ENCODE peak calls at places on chromosomes 4 and X, in ten cellular contexts. N is tibial artery; C is Daoy; V is left cardiac atrium; D is neural progenitor cell; Y is stimulated activated CD8-positive, alpha-beta memory T cell treated with anti-CD3 and anti-CD28 coated beads, Interleukin-15, amount 100 ng/mL, for 4 hours; I is activated CD4-positive, alpha-beta T cell treated with anti-CD3 and anti-CD28 coated beads, Interleukin-2, amount 10 ng/mL, durations not matched to agents 24 days and 14 days; P is adrenal gland; X is naive thymus-derived CD4-positive, alpha-beta T cell; M is glutamatergic neuron. K is an unnamed sample.

GRCh38 chrX:149453911-149454820 is 50.9 kb downstream of the IDS start:
- DNase-seq in Y (no peak), I (no peak), D (no peak), X (no peak), V (no peak), P (no peak), N (no peak), M (no peak), C (no peak), K (no peak)

GRCh38 chrX:149717803-149718202 is 5.9 kb downstream of the MAGEA11 start:
- DNase-seq in Y (no peak), V (no peak), M (no peak), P (no peak), D (no peak), X (no peak), N (no peak), I (no peak), C (no peak), K (no peak)

GRCh38 chr4:158996669-158997074 is 106.2 kb upstream of the RAPGEF2 start:
- DNase-seq in D (no peak), M (no peak), Y (no peak), N (no peak), P (peak), V (no peak), I (no peak), X (no peak), C (peak), K (no peak)

GRCh38 chr4:76430519-76431388 is 4.3 kb upstream of the SHROOM3 start:
- DNase-seq in X (peak), C (peak), Y (no peak), D (peak), P (no peak), M (no peak), I (peak), V (no peak), N (no peak), K (no peak)

GRCh38 chr4:143586080-143586479 is 72.6 kb downstream of the SMARCA5 start:
- DNase-seq in N (no peak), M (no peak), D (no peak), C (no peak), X (no peak), I (no peak), V (no peak), Y (no peak), P (no peak), K (no peak)

GRCh38 chr4:109649872-109650271 is 53.4 kb downstream of the CASP6 start:
- DNase-seq in P (no peak), C (no peak), X (no peak), Y (no peak), N (no peak), V (no peak), I (peak), M (no peak), D (no peak), K (no peak)

GRCh38 chrX:145213504-145213903 is 33.8 kb upstream of the SPANXN1 start:
- DNase-seq in D (peak), Y (no peak), C (peak), I (no peak), N (no peak), P (peak), X (no peak), M (peak), V (no peak), K (no peak)

GRCh38 chrX:45592067-45592466 is 391.4 kb upstream of the DIPK2B start:
- DNase-seq in Y (no peak), D (no peak), X (no peak), M (no peak), I (no peak), C (no peak), V (no peak), P (no peak), N (no peak), K (no peak)

GRCh38 chr4:15893967-15894366 is 44.6 kb downstream of the FGFBP1 start:
- DNase-seq in V (no peak), I (no peak), P (no peak), M (no peak), C (peak), Y (no peak), D (no peak), N (no peak), X (no peak), K (no peak)

GRCh38 chr4:58261526-58261925 is 1151.3 kb upstream of the IGFBP7 start:
- DNase-seq in N (no peak), M (no peak), Y (no peak), I (no peak), C (no peak), D (no peak), X (no peak), V (no peak), P (no peak), K (no peak)

GRCh38 chr4:67332627-67333026 is 212.7 kb downstream of the CENPC start:
- DNase-seq in C (peak), N (no peak), I (no peak), V (no peak), D (peak), X (no peak), Y (no peak), P (no peak), M (peak), K (no peak)

GRCh38 chr4:99790796-99791617 is 25.6 kb upstream of the DAPP1 start:
- DNase-seq in P (no peak), N (no peak), D (no peak), V (no peak), Y (no peak), M (no peak), C (no peak), I (no peak), X (no peak), K (no peak)

GRCh38 chrX:28586891-28587635 is at the start of gene IL1RAPL1:
- DNase-seq in M (no peak), N (no peak), C (no peak), I (no peak), D (peak), Y (no peak), X (no peak), P (no peak), V (no peak), K (no peak)

GRCh38 chrX:120380699-120381098 is 18.8 kb downstream of the ATP1B4 start:
- DNase-seq in I (peak), D (peak), V (no peak), Y (no peak), X (peak), M (no peak), P (no peak), C (peak), N (no peak), K (no peak)

GRCh38 chr4:100880012-100880411 is 362.2 kb upstream of the EMCN start:
- DNase-seq in P (no peak), Y (no peak), V (no peak), X (no peak), C (no peak), M (no peak), D (peak), N (no peak), I (no peak), K (no peak)

GRCh38 chrX:93673869-93674271 is at the start of gene FAM133A:
- DNase-seq in C (peak), N (no peak), Y (no peak), P (no peak), V (no peak), X (no peak), D (no peak), I (no peak), M (no peak), K (no peak)

GRCh38 chr4:142519342-142519741 is 326.8 kb downstream of the INPP4B start:
- DNase-seq in M (no peak), D (no peak), X (no peak), P (no peak), C (no peak), Y (no peak), N (no peak), V (no peak), I (no peak), K (no peak)

GRCh38 chr4:48779095-48779997 is 733 bp downstream of the FRYL start:
- DNase-seq in V (peak), C (peak), X (peak), I (peak), N (peak), P (peak), M (peak), Y (peak), D (peak), K (peak)

GRCh38 chrX:104270916-104271512 is 16.3 kb upstream of the ESX1 start:
- DNase-seq in V (no peak), P (peak), X (no peak), I (peak), C (peak), N (peak), D (peak), M (peak), Y (no peak), K (no peak)

GRCh38 chr4:122914292-122914904 is 8.0 kb downstream of the NUDT6 start:
- DNase-seq in X (no peak), D (no peak), N (no peak), C (no peak), M (no peak), Y (no peak), I (no peak), P (no peak), V (no peak), K (no peak)